ENCODE peak calls at places on chromosome 14, in ten cellular contexts. E is B cell, O is fibroblast of pulmonary artery, J is RWPE1, Z is foreskin keratinocyte, X is retinal pigment epithelial cell, U is lower lobe of right lung, W is psoas muscle, I is heart right ventricle, M is GM13976. N is an unnamed sample.

GRCh38 chr14:100440207-100440631 is 117.1 kb downstream of the SLC25A47 start:
- DNase-seq in E (no peak), O (peak), J (peak), Z (peak), X (peak), U (peak), W (peak), I (peak), M (peak), N (peak)

GRCh38 chr14:78701246-78701645 is 531.1 kb downstream of the NRXN3 start:
- DNase-seq in E (no peak), O (no peak), J (no peak), Z (no peak), X (no peak), U (no peak), W (no peak), I (no peak), M (no peak), N (no peak)

GRCh38 chr14:51513933-51514332 is 137.8 kb upstream of the FRMD6 start:
- DNase-seq in E (no peak), O (no peak), J (no peak), Z (no peak), X (no peak), U (no peak), W (no peak), I (no peak), M (no peak), N (no peak)

GRCh38 chr14:69038449-69039286 is 59.6 kb upstream of the ACTN1 start:
- DNase-seq in E (no peak), O (peak), J (no peak), Z (no peak), X (peak), U (no peak), W (no peak), I (peak), M (no peak), N (no peak)

GRCh38 chr14:55412686-55413085 is 1.1 kb upstream of the ATG14 start:
- DNase-seq in E (no peak), O (no peak), J (peak), Z (peak), X (peak), U (no peak), W (no peak), I (no peak), M (no peak), N (no peak)

GRCh38 chr14:32508281-32508680 is 179.2 kb downstream of the AKAP6 start:
- DNase-seq in E (no peak), O (peak), J (no peak), Z (no peak), X (peak), U (no peak), W (no peak), I (no peak), M (no peak), N (no peak)

GRCh38 chr14:101072945-101073597 is 169.5 kb upstream of the RTL1 start:
- DNase-seq in E (no peak), O (peak), J (peak), Z (peak), X (peak), U (no peak), W (peak), I (no peak), M (peak), N (peak)

GRCh38 chr14:34364201-34364600 is 97.8 kb downstream of the SPTSSA start:
- DNase-seq in E (no peak), O (no peak), J (peak), Z (peak), X (no peak), U (no peak), W (no peak), I (no peak), M (no peak), N (no peak)

GRCh38 chr14:51657762-51658161 is 6.1 kb downstream of the FRMD6 start:
- DNase-seq in E (no peak), O (no peak), J (no peak), Z (no peak), X (no peak), U (no peak), W (no peak), I (no peak), M (no peak), N (no peak)

GRCh38 chr14:71730471-71730870 is 201.8 kb upstream of the RGS6 start:
- DNase-seq in E (no peak), O (no peak), J (no peak), Z (no peak), X (no peak), U (no peak), W (no peak), I (no peak), M (no peak), N (no peak)

GRCh38 chr14:41718477-41719166 is 111.9 kb downstream of the LRFN5 start:
- DNase-seq in E (no peak), O (no peak), J (no peak), Z (peak), X (no peak), U (no peak), W (no peak), I (no peak), M (no peak), N (no peak)

GRCh38 chr14:24422261-24422660 is 7.2 kb downstream of the CBLN3 start:
- DNase-seq in E (no peak), O (no peak), J (no peak), Z (no peak), X (no peak), U (no peak), W (no peak), I (no peak), M (no peak), N (no peak)

GRCh38 chr14:85529803-85530574 is at the start of gene FLRT2:
- DNase-seq in E (no peak), O (peak), J (peak), Z (peak), X (no peak), U (peak), W (peak), I (peak), M (peak), N (peak)

GRCh38 chr14:73997108-73997943 is 21.8 kb downstream of the ENTPD5 start:
- DNase-seq in E (no peak), O (no peak), J (no peak), Z (no peak), X (no peak), U (no peak), W (no peak), I (no peak), M (no peak), N (no peak)

GRCh38 chr14:94636744-94637412 is 24.7 kb downstream of the SERPINA3 start:
- DNase-seq in E (no peak), O (peak), J (no peak), Z (no peak), X (no peak), U (no peak), W (no peak), I (no peak), M (no peak), N (no peak)

GRCh38 chr14:61654026-61654425 is 41.3 kb upstream of the HIF1A start:
- DNase-seq in E (no peak), O (no peak), J (no peak), Z (no peak), X (no peak), U (no peak), W (no peak), I (no peak), M (no peak), N (no peak)

GRCh38 chr14:61651355-61651754 is 44.0 kb upstream of the HIF1A start:
- DNase-seq in E (no peak), O (no peak), J (no peak), Z (no peak), X (no peak), U (no peak), W (no peak), I (no peak), M (no peak), N (no peak)

GRCh38 chr14:61655777-61656176 is 39.5 kb upstream of the HIF1A start:
- DNase-seq in E (no peak), O (no peak), J (no peak), Z (no peak), X (no peak), U (no peak), W (no peak), I (no peak), M (no peak), N (no peak)

GRCh38 chr14:61653507-61653906 is 41.8 kb upstream of the HIF1A start:
- DNase-seq in E (no peak), O (peak), J (peak), Z (peak), X (no peak), U (no peak), W (no peak), I (peak), M (no peak), N (no peak)

GRCh38 chr14:61652526-61653262 is 42.6 kb upstream of the HIF1A start:
- DNase-seq in E (no peak), O (no peak), J (no peak), Z (no peak), X (no peak), U (no peak), W (no peak), I (no peak), M (no peak), N (peak)
- TF ChIP-seq CTCF in E (no peak), O (no peak), J (no peak), Z (no peak), X (no peak), U (no peak), W (no peak), I (no peak), M (no peak), N (no peak)

GRCh38 chr14:57268161-57269067 is at the start of the genes AP5M1 and EXOC5:
- DNase-seq in E (peak), O (peak), J (peak), Z (peak), X (peak), U (peak), W (peak), I (peak), M (peak), N (peak)
- TF ChIP-seq CTCF in E (no peak), O (no peak), J (no peak), Z (no peak), X (no peak), U (no peak), W (no peak), I (peak), M (no peak), N (no peak)

DNA sequence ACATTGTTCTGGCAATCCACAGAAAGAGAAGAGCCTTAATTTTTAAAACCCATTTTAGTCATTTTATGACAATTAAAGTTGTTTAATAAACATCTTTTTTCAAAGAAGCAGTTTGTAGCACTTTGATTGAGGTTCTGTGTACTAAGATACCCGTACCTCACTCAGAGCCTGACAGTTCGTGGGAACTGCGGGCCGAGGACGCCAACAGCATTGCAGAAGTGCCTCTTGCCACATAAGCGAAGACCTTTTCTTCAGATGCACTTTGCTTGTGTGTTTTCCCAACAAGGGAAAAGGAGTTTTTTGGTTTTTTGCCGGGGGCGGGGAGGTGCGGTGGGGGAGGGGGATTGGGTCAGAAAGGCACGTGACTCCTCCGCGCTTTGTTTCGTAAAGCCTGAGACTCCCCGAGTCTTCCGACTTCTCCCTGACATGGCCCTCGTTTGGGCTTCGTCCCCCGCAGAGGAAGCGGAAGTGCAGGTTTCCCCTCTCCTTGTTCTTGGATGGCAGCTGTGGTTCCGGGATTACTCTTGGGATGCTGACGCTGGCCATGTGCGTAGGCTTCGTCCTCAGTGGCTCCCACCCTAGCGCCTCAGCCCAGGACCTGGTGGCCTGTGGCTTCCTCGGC is 70.8 kb downstream of the WDR20 start:
- DNase-seq in E (no peak), O (no peak), J (no peak), Z (no peak), X (no peak), U (no peak), W (no peak), I (no peak), M (no peak), N (no peak)
- TF ChIP-seq CTCF in E (no peak), O (no peak), J (no peak), Z (no peak), X (no peak), U (no peak), W (no peak), I (no peak), M (no peak), N (no peak)

GRCh38 chr14:76644875-76645518 is 116.3 kb upstream of the VASH1 start:
- DNase-seq in E (no peak), O (peak), J (peak), Z (no peak), X (peak), U (no peak), W (no peak), I (no peak), M (peak), N (peak)
- TF ChIP-seq CTCF in E (no peak), O (peak), J (peak), Z (peak), X (peak), U (peak), W (peak), I (peak), M (peak), N (peak)

DNA sequence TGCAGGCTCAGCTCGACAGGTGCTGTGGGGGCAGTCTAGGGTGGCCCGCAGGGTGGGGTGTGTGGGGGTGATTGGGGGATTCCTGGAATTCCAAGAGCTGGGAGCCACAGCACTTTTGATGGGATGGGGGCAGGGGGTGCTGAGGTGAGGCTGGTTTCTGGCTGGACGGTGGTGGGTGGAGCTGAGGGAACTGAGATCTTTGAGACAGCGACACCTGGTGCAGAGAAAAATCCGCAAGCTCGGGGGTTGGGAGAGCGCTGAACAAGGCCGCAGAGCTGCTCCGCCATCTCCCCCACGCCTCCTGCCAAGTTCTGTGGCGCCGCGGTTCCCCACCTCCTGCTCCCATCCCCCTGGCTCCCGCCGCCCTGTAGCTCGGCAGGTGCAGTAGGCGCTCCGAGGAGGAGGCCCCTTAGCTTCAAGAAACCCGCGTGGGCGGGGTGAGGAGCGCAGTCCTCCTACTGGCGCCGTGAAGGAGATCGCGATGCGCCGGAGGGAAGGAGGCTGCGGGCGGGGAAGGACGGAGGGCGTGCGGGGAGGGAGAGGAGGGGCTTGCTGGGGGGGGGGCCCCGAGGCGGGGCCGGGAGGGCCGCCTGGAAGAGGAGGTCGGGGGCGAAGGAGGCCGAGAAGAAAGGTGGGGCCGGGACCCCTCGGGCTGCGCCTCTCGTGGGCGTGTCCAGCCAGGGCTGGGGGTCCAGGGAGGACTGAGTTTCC is 1.3 kb upstream of the TEDC1 start:
- DNase-seq in E (peak), O (peak), J (peak), Z (no peak), X (peak), U (peak), W (peak), I (peak), M (peak), N (peak)
- TF ChIP-seq CTCF in E (peak), O (peak), J (peak), Z (peak), X (peak), U (peak), W (peak), I (peak), M (peak), N (peak)

GRCh38 chr14:95998656-95999055 is 40.5 kb upstream of the C14orf132 start:
- DNase-seq in E (no peak), O (peak), J (peak), Z (no peak), X (no peak), U (no peak), W (no peak), I (no peak), M (no peak), N (no peak)
- TF ChIP-seq CTCF in E (no peak), O (peak), J (peak), Z (peak), X (peak), U (peak), W (no peak), I (peak), M (no peak), N (no peak)

N was measured in nephron progenitor cell.